ENCODE peak calls at places on chromosomes 3 and 15, in seven cellular contexts. D is heart right ventricle, A is endodermal cell, P is cardiac muscle cell, C is ovary, I is colonic mucosa, B is suprapubic skin. L is an unnamed sample.

GRCh38 chr3:20225769-20226168 is 39.8 kb upstream of the SGO1 start:
- DNase-seq in C (no peak), I (no peak), B (no peak), A (no peak), D (no peak), P (peak; percentile 55), L (no peak)

GRCh38 chr3:172125053-172125452 is 85.7 kb downstream of the FNDC3B start:
- DNase-seq in I (no peak), C (no peak), P (no peak), A (no peak), D (no peak), B (no peak), L (no peak)

GRCh38 chr3:50133283-50133615 is 21.9 kb upstream of the SEMA3F start:
- DNase-seq in D (no peak), I (no peak), C (no peak), B (no peak), A (no peak), P (no peak), L (no peak)

GRCh38 chr3:18237251-18238005 is 187.7 kb downstream of the SATB1 start:
- DNase-seq in C (no peak), B (no peak), D (no peak), P (peak; percentile 33), I (no peak), A (no peak), L (no peak)

GRCh38 chr3:31960793-31961431 is 20.1 kb downstream of the OSBPL10 start:
- DNase-seq in P (peak; percentile 36), D (no peak), C (no peak), A (peak; percentile 66), B (no peak), I (no peak), L (no peak)

GRCh38 chr3:189839576-189839975 is 208.4 kb downstream of the TP63 start:
- DNase-seq in B (no peak), P (peak; percentile 86), A (no peak), I (no peak), D (no peak), C (no peak), L (no peak)

GRCh38 chr3:186173202-186173815 is 64.4 kb upstream of the ETV5 start:
- DNase-seq in D (no peak), C (no peak), I (no peak), A (peak; percentile 27), P (no peak), B (no peak), L (no peak)

GRCh38 chr3:38054166-38054991 is 15.4 kb downstream of the DLEC1 start:
- DNase-seq in I (no peak), P (no peak), C (no peak), B (no peak), D (no peak), A (no peak), L (peak; percentile 32)

GRCh38 chr3:169971522-169971921 is 4.9 kb downstream of the SEC62 start:
- DNase-seq in B (no peak), D (no peak), I (no peak), A (no peak), P (no peak), C (no peak), L (no peak)

GRCh38 chr15:89332446-89332845 is 2.2 kb downstream of the POLG start:
- DNase-seq in B (peak; percentile 25), P (peak; percentile 37), A (peak; percentile 76), C (no peak), D (no peak), I (no peak), L (no peak)
- TF ChIP-seq CTCF in B (peak; percentile 10), P (peak; percentile 44), A (peak; percentile 79), C (no peak), D (peak; percentile 38), I (peak; percentile 15), L (no peak)

DNA sequence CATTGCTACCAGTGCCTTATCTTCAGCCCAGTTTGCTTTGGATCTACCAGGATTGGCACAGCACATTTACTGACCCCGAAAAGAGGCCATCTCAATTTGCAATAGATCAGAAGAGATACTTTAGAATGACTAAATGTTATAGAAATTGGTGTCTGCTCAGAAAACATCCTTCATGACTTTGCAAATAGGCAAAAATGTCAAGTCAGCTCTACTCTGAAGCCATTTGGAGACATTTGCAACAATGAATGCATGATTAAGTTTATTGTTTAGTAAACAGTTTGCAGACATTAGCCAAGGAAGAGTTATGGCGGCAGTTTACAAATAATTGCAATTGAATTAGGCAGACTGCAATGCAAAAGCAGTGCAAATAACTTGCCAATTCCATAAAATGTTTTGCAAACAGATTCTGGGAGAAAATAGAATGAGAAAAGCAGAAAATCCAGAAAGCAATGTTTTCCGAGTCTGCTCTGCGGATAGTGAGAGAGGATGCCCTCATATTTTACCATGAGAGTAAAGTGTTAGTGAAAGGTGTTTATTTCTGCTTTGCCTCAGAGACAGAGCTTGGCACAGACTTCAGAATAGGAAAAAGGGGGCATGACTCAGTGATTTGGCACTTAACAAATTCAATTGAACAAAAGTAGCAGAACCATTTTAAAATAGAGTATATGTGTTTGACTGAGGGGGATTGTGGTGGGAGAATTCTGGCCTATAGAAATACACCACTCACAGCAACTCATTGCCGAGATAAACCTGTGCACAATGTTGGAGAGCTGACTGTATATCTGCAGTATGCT is 334.9 kb upstream of the NR2F2 start:
- DNase-seq in I (no peak), B (no peak), D (no peak), P (peak; percentile 10), A (no peak), C (no peak), L (no peak)
- H3K27me3 ChIP-seq in I (no peaks in the 10 kb centered on the region), B (peaks cover 3% of the 10 kb centered on the region), D (no peaks in the 10 kb centered on the region), P (no peaks in the 10 kb centered on the region), A (no peaks in the 10 kb centered on the region), C (no peaks in the 10 kb centered on the region), L (no peaks in the 10 kb centered on the region)

GRCh38 chr15:74460903-74461846 is at the start of gene UBL7:
- DNase-seq in D (peak; percentile 98), C (peak; percentile 96), A (peak; percentile 100), P (peak; percentile 97), B (peak; percentile 98), I (peak; percentile 99), L (peak; percentile 99)
- TF ChIP-seq CTCF in D (peak; percentile 14), C (peak; percentile 22), A (peak; percentile 43), P (peak; percentile 35), B (no peak), I (no peak), L (peak; percentile 4)

DNA sequence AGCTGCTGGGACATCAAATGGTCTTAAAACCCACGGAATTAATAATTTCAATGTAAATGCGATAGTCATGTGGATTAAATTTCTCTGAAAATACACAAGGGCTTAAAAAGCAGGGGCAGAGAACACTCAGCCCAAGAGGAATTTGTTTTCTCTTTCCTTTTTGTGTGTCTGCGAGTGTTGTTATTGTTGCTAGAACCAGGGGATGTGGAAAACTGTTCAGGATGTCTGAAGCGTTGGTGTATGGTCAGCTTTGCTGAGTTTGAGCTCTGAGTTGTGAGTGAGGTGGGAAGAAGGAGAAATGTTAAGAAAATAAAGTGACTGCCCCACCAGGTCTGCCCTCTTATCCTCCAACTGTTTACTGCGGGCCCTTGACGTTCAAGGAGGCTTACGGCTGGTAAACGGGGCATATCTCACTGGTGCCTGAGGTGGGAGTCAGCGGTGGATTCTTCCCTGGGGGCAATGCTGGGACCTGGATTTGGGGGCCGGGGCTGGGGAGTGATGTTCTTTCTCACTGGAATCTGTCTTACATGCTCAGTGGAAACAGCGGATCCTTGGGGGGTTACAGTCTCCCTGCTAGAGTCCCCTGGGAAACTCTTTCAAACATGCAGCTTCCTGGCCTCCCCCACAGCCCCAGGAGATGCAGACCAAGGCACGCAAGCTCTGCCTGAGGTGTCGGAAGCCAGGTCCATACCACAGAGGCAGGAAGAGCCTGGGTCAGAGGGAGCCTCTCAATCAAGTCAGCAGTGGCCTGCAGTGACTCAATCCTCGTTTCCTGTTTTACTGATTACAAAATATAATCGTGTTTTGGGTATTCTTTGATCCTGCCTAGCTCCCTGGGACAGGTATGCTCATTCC is 41.8 kb downstream of the ITGA11 start:
- DNase-seq in C (peak; percentile 6), A (peak; percentile 49), D (no peak), I (no peak), B (peak; percentile 39), P (peak; percentile 80), L (no peak)
- H3K27me3 ChIP-seq in C (no peaks in the 10 kb centered on the region), A (no peaks in the 10 kb centered on the region), D (peaks cover 3% of the 10 kb centered on the region), I (no peaks in the 10 kb centered on the region), B (peaks cover 10% of the 10 kb centered on the region), P (peaks cover 2% of the 10 kb centered on the region), L (no peaks in the 10 kb centered on the region)

GRCh38 chr3:127748754-127749327 is 73.5 kb downstream of the MGLL start:
- DNase-seq in A (no peak), D (no peak), P (no peak), C (no peak), B (peak; percentile 63), I (no peak), L (peak; percentile 71)

GRCh38 chr3:127751163-127751621 is 71.1 kb downstream of the MGLL start:
- DNase-seq in I (no peak), B (no peak), A (no peak), P (no peak), D (no peak), C (no peak), L (no peak)

GRCh38 chr3:127750226-127751031 is 71.9 kb downstream of the MGLL start:
- DNase-seq in P (peak; percentile 74), B (peak; percentile 44), C (no peak), D (no peak), A (no peak), I (no peak), L (no peak)

GRCh38 chr3:127749361-127749760 is 73.0 kb downstream of the MGLL start:
- DNase-seq in I (no peak), A (no peak), D (no peak), C (no peak), P (no peak), B (no peak), L (no peak)

DNA sequence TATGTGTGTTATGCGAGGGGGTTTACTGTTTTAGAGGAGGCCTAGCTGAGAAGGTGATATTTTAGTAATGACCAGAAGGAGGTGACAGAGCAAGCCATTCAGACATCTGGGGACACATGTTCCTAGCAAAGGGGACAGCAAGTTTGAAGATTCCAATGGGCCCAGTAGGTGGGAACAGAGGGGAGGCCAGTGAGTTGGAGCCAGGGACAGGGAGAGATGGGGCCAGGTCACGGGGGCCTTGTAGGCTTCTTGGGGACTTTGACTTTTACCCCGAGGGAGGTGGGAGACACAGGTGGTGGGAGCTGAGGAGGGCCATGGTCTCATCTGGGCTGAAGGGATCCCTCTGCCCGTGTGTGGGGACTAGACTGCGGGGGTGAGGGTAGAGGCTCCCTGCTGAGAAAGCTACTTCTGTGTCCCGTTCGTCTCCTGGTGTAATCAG is 72.5 kb downstream of the MGLL start:
- DNase-seq in P (no peak), C (no peak), D (no peak), A (no peak), B (peak; percentile 58), I (no peak), L (no peak)
- TF ChIP-seq CTCF in P (no peak), C (no peak), D (peak; percentile 15), A (peak; percentile 60), B (no peak), I (no peak), L (no peak)

GRCh38 chr15:55589297-55589696 is 1.2 kb upstream of the PYGO1 start:
- DNase-seq in I (no peak), P (peak; percentile 29), C (no peak), A (no peak), D (no peak), B (no peak), L (no peak)
- H3K27me3 ChIP-seq in I (peaks cover 15% of the 10 kb centered on the region), P (no peaks in the 10 kb centered on the region), C (no peaks in the 10 kb centered on the region), A (peaks cover 56% of the 10 kb centered on the region), D (peaks cover 31% of the 10 kb centered on the region), B (no peaks in the 10 kb centered on the region), L (no peaks in the 10 kb centered on the region)

L was measured in lung.